ENCODE peak calls at places on chromosomes 7 and 10, in five cellular contexts. Y is NCI-H1417; L is naive thymus-derived CD8-positive, alpha-beta T cell; N is breast epithelium; U is fibroblast of the aortic adventitia. D is an unnamed sample.

GRCh38 chr10:97169911-97170693 is 15.7 kb downstream of the SLIT1 start:
- DNase-seq in N (peak; percentile 80), U (no peak), Y (no peak), L (no peak), D (no peak)

GRCh38 chr7:26278769-26279168 is 12.9 kb upstream of the SNX10 start:
- DNase-seq in L (no peak), U (peak; percentile 2), Y (no peak), N (no peak), D (no peak)

GRCh38 chr10:49518566-49518965 is 20.4 kb downstream of the ERCC6 start:
- DNase-seq in N (no peak), L (no peak), U (no peak), Y (no peak), D (no peak)

GRCh38 chr7:157267516-157267915 is 69.3 kb upstream of the DNAJB6 start:
- DNase-seq in L (no peak), U (no peak), Y (no peak), N (no peak), D (no peak)

GRCh38 chr7:101402081-101402779 is 39.6 kb downstream of the COL26A1 start:
- DNase-seq in N (no peak), U (peak; percentile 56), Y (no peak), L (no peak), D (no peak)

GRCh38 chr10:103772096-103772845 is 83.1 kb downstream of the SH3PXD2A start:
- DNase-seq in N (peak; percentile 60), U (peak; percentile 98), L (peak; percentile 56), Y (peak; percentile 59), D (peak; percentile 55)

GRCh38 chr7:79692015-79692414 is 238.5 kb upstream of the MAGI2 start:
- DNase-seq in U (peak; percentile 58), N (no peak), Y (no peak), L (no peak), D (no peak)

GRCh38 chr7:117484988-117485655 is 5.3 kb downstream of the CFTR start:
- DNase-seq in Y (no peak), N (no peak), L (no peak), U (no peak), D (no peak)

GRCh38 chr7:50854831-50855230 is 72.1 kb upstream of the GRB10 start:
- DNase-seq in L (no peak), U (no peak), Y (no peak), N (no peak), D (no peak)

GRCh38 chr7:131638641-131639430 is 82.4 kb upstream of the PODXL start:
- DNase-seq in Y (no peak), L (no peak), N (no peak), U (no peak), D (no peak)

GRCh38 chr10:63390521-63390920 is 75.3 kb downstream of the JMJD1C start:
- DNase-seq in Y (no peak), N (no peak), L (no peak), U (no peak), D (no peak)

GRCh38 chr7:72101444-72101843 is 310.7 kb downstream of the CALN1 start:
- DNase-seq in Y (no peak), U (no peak), N (no peak), L (no peak), D (no peak)

D was measured in CD4-positive, alpha-beta memory T cell.